ENCODE peak calls at places on chromosomes 4 and X, in five cellular contexts. One of them, this sample, is unnamed.

GRCh38 chrX:7088968-7089615 is 58.4 kb upstream of the STS start:
- DNase-seq in CD4-positive, alpha-beta T cell: peak; percentile 45
- DNase-seq in T follicular helper cell: peak; percentile 8
- DNase-seq in activated CD8-positive, alpha-beta memory T cell treated with anti-CD3 and anti-CD28 coated beads for 48 hours: peak; percentile 19
- DNase-seq in stimulated activated CD4-positive, alpha-beta T cell treated with anti-CD3 and anti-CD28 coated beads, Interleukin-4, amount 100 ng/mL, for 4 hours: peak; percentile 58
- DNase-seq in this sample: no peak

GRCh38 chr4:166143227-166143626 is 270.2 kb downstream of the TLL1 start:
- DNase-seq in T follicular helper cell: peak; percentile 3
- DNase-seq in activated CD8-positive, alpha-beta memory T cell treated with anti-CD3 and anti-CD28 coated beads for 48 hours: no peak
- DNase-seq in stimulated activated CD4-positive, alpha-beta T cell treated with anti-CD3 and anti-CD28 coated beads, Interleukin-4, amount 100 ng/mL, for 4 hours: no peak
- DNase-seq in CD4-positive, alpha-beta T cell: no peak
- DNase-seq in this sample: peak; percentile 7

GRCh38 chr4:130675262-130675661 is 1579.3 kb downstream of the C4orf33 start:
- DNase-seq in T follicular helper cell: no peak
- DNase-seq in stimulated activated CD4-positive, alpha-beta T cell treated with anti-CD3 and anti-CD28 coated beads, Interleukin-4, amount 100 ng/mL, for 4 hours: no peak
- DNase-seq in activated CD8-positive, alpha-beta memory T cell treated with anti-CD3 and anti-CD28 coated beads for 48 hours: no peak
- DNase-seq in CD4-positive, alpha-beta T cell: no peak
- DNase-seq in this sample: no peak

GRCh38 chr4:156832886-156833285 is 138.7 kb downstream of the PDGFC start:
- DNase-seq in T follicular helper cell: no peak
- DNase-seq in stimulated activated CD4-positive, alpha-beta T cell treated with anti-CD3 and anti-CD28 coated beads, Interleukin-4, amount 100 ng/mL, for 4 hours: no peak
- DNase-seq in activated CD8-positive, alpha-beta memory T cell treated with anti-CD3 and anti-CD28 coated beads for 48 hours: no peak
- DNase-seq in CD4-positive, alpha-beta T cell: no peak
- DNase-seq in this sample: no peak

GRCh38 chrX:30713061-30713525 is 59.9 kb downstream of the GK start:
- DNase-seq in CD4-positive, alpha-beta T cell: peak; percentile 14
- DNase-seq in stimulated activated CD4-positive, alpha-beta T cell treated with anti-CD3 and anti-CD28 coated beads, Interleukin-4, amount 100 ng/mL, for 4 hours: peak; percentile 7
- DNase-seq in activated CD8-positive, alpha-beta memory T cell treated with anti-CD3 and anti-CD28 coated beads for 48 hours: peak; percentile 23
- DNase-seq in T follicular helper cell: peak; percentile 11
- DNase-seq in this sample: peak; percentile 52

GRCh38 chr4:86302242-86302641 is 57.6 kb downstream of the MAPK10 start:
- DNase-seq in T follicular helper cell: no peak
- DNase-seq in stimulated activated CD4-positive, alpha-beta T cell treated with anti-CD3 and anti-CD28 coated beads, Interleukin-4, amount 100 ng/mL, for 4 hours: no peak
- DNase-seq in activated CD8-positive, alpha-beta memory T cell treated with anti-CD3 and anti-CD28 coated beads for 48 hours: no peak
- DNase-seq in CD4-positive, alpha-beta T cell: no peak
- DNase-seq in this sample: no peak

GRCh38 chr4:138756519-138756918 is 259.1 kb upstream of the NOCT start:
- DNase-seq in stimulated activated CD4-positive, alpha-beta T cell treated with anti-CD3 and anti-CD28 coated beads, Interleukin-4, amount 100 ng/mL, for 4 hours: no peak
- DNase-seq in activated CD8-positive, alpha-beta memory T cell treated with anti-CD3 and anti-CD28 coated beads for 48 hours: no peak
- DNase-seq in T follicular helper cell: no peak
- DNase-seq in CD4-positive, alpha-beta T cell: no peak
- DNase-seq in this sample: no peak

GRCh38 chr4:8762356-8762755 is 109.3 kb downstream of the HMX1 start:
- DNase-seq in T follicular helper cell: no peak
- DNase-seq in stimulated activated CD4-positive, alpha-beta T cell treated with anti-CD3 and anti-CD28 coated beads, Interleukin-4, amount 100 ng/mL, for 4 hours: no peak
- DNase-seq in activated CD8-positive, alpha-beta memory T cell treated with anti-CD3 and anti-CD28 coated beads for 48 hours: no peak
- DNase-seq in CD4-positive, alpha-beta T cell: no peak
- DNase-seq in this sample: no peak

GRCh38 chr4:148849581-148849980 is 407.4 kb upstream of the NR3C2 start:
- DNase-seq in CD4-positive, alpha-beta T cell: no peak
- DNase-seq in activated CD8-positive, alpha-beta memory T cell treated with anti-CD3 and anti-CD28 coated beads for 48 hours: no peak
- DNase-seq in stimulated activated CD4-positive, alpha-beta T cell treated with anti-CD3 and anti-CD28 coated beads, Interleukin-4, amount 100 ng/mL, for 4 hours: no peak
- DNase-seq in T follicular helper cell: no peak
- DNase-seq in this sample: no peak

GRCh38 chrX:71671043-71671829 is 3.9 kb downstream of the LOC101059915 start:
- DNase-seq in CD4-positive, alpha-beta T cell: no peak
- DNase-seq in activated CD8-positive, alpha-beta memory T cell treated with anti-CD3 and anti-CD28 coated beads for 48 hours: no peak
- DNase-seq in T follicular helper cell: no peak
- DNase-seq in stimulated activated CD4-positive, alpha-beta T cell treated with anti-CD3 and anti-CD28 coated beads, Interleukin-4, amount 100 ng/mL, for 4 hours: peak; percentile 68
- DNase-seq in this sample: no peak

GRCh38 chr4:71785957-71786356 is 2.1 kb upstream of the GC start:
- DNase-seq in CD4-positive, alpha-beta T cell: no peak
- DNase-seq in activated CD8-positive, alpha-beta memory T cell treated with anti-CD3 and anti-CD28 coated beads for 48 hours: no peak
- DNase-seq in T follicular helper cell: no peak
- DNase-seq in stimulated activated CD4-positive, alpha-beta T cell treated with anti-CD3 and anti-CD28 coated beads, Interleukin-4, amount 100 ng/mL, for 4 hours: no peak
- DNase-seq in this sample: no peak

GRCh38 chr4:73311428-73311827 is 52.8 kb upstream of the ANKRD17 start:
- DNase-seq in CD4-positive, alpha-beta T cell: no peak
- DNase-seq in stimulated activated CD4-positive, alpha-beta T cell treated with anti-CD3 and anti-CD28 coated beads, Interleukin-4, amount 100 ng/mL, for 4 hours: no peak
- DNase-seq in activated CD8-positive, alpha-beta memory T cell treated with anti-CD3 and anti-CD28 coated beads for 48 hours: no peak
- DNase-seq in T follicular helper cell: no peak
- DNase-seq in this sample: no peak

GRCh38 chr4:118033148-118034060 is 882 bp upstream of the NDST3 start:
- DNase-seq in activated CD8-positive, alpha-beta memory T cell treated with anti-CD3 and anti-CD28 coated beads for 48 hours: no peak
- DNase-seq in stimulated activated CD4-positive, alpha-beta T cell treated with anti-CD3 and anti-CD28 coated beads, Interleukin-4, amount 100 ng/mL, for 4 hours: no peak
- DNase-seq in CD4-positive, alpha-beta T cell: no peak
- DNase-seq in T follicular helper cell: no peak
- DNase-seq in this sample: no peak

GRCh38 chr4:75654905-75655304 is 18.3 kb downstream of the G3BP2 start:
- DNase-seq in activated CD8-positive, alpha-beta memory T cell treated with anti-CD3 and anti-CD28 coated beads for 48 hours: no peak
- DNase-seq in T follicular helper cell: no peak
- DNase-seq in stimulated activated CD4-positive, alpha-beta T cell treated with anti-CD3 and anti-CD28 coated beads, Interleukin-4, amount 100 ng/mL, for 4 hours: no peak
- DNase-seq in CD4-positive, alpha-beta T cell: no peak
- DNase-seq in this sample: no peak

GRCh38 chr4:60562353-60562752 is 637.8 kb upstream of the ADGRL3 start:
- DNase-seq in CD4-positive, alpha-beta T cell: no peak
- DNase-seq in stimulated activated CD4-positive, alpha-beta T cell treated with anti-CD3 and anti-CD28 coated beads, Interleukin-4, amount 100 ng/mL, for 4 hours: no peak
- DNase-seq in T follicular helper cell: no peak
- DNase-seq in activated CD8-positive, alpha-beta memory T cell treated with anti-CD3 and anti-CD28 coated beads for 48 hours: no peak
- DNase-seq in this sample: no peak

This sample was measured in brain microvascular endothelial cell.